ENCODE peak calls at places on chromosomes 6 and 20, in seven cellular contexts. C is endothelial cell, S is body of pancreas, H is GM23338, K is stomach, R is fibroblast of lung, G is uterus. V is an unnamed sample.
A peak's percentile ranks its signal among the peaks of the same experiment; 100 is the strongest.

GRCh38 chr6:91654844-91655192 is 1067.9 kb upstream of the MAP3K7 start:
- DNase-seq in S (no peak), G (no peak), H (peak; percentile 10), C (no peak), R (no peak), K (no peak), V (no peak)

GRCh38 chr20:64146301-64146935 is 17.8 kb upstream of the MYT1 start:
- DNase-seq in R (no peak), G (no peak), H (no peak), K (no peak), C (no peak), S (no peak), V (no peak)

GRCh38 chr6:133202610-133203343 is 38.4 kb upstream of the EYA4 start:
- DNase-seq in R (peak; percentile 68), K (no peak), H (no peak), C (no peak), G (no peak), S (no peak), V (no peak)

GRCh38 chr6:137878070-137878809 is 11.2 kb downstream of the TNFAIP3 start:
- DNase-seq in K (no peak), H (no peak), G (no peak), S (no peak), C (no peak), R (no peak), V (no peak)

GRCh38 chr6:71460933-71461332 is 172.3 kb downstream of the OGFRL1 start:
- DNase-seq in R (peak; percentile 92), G (no peak), S (no peak), K (no peak), C (no peak), H (no peak), V (no peak)

GRCh38 chr20:2296545-2297351 is 947 bp downstream of the TGM3 start:
- DNase-seq in S (no peak), C (no peak), H (peak; percentile 30), R (no peak), G (no peak), K (no peak), V (no peak)

GRCh38 chr20:52132337-52132736 is 59.2 kb downstream of the ZFP64 start:
- DNase-seq in C (no peak), H (no peak), S (no peak), K (no peak), R (no peak), G (no peak), V (no peak)

GRCh38 chr20:25280574-25281535 is 33.0 kb downstream of the PYGB start:
- DNase-seq in K (peak; percentile 7), R (no peak), G (peak; percentile 11), C (no peak), H (no peak), S (peak; percentile 10), V (no peak)

GRCh38 chr6:28134015-28134414 is 7.7 kb upstream of the ZKSCAN8 start:
- DNase-seq in H (peak; percentile 50), K (no peak), C (peak; percentile 24), R (peak; percentile 26), S (no peak), G (no peak), V (peak; percentile 53)

GRCh38 chr6:451336-451735 is 59.8 kb downstream of the IRF4 start:
- DNase-seq in S (no peak), H (no peak), C (no peak), R (no peak), G (no peak), K (no peak), V (no peak)

GRCh38 chr20:20369353-20370086 is 1.6 kb downstream of the INSM1 start:
- DNase-seq in C (peak; percentile 13), R (no peak), S (no peak), H (peak; percentile 72), K (peak; percentile 34), G (no peak), V (no peak)

GRCh38 chr20:51417245-51417560 is 125.3 kb downstream of the NFATC2 start:
- DNase-seq in G (no peak), R (no peak), H (no peak), S (no peak), K (no peak), C (no peak), V (no peak)

GRCh38 chr6:14711056-14711703 is 534.7 kb upstream of the JARID2 start:
- DNase-seq in S (no peak), G (no peak), K (peak; percentile 44), R (peak; percentile 88), H (peak; percentile 78), C (peak; percentile 41), V (peak; percentile 86)

GRCh38 chr6:41767112-41767946 is 12.4 kb downstream of the FRS3 start:
- DNase-seq in C (no peak), R (peak; percentile 76), G (peak; percentile 43), S (peak; percentile 65), K (peak; percentile 86), H (no peak), V (peak; percentile 92)

GRCh38 chr20:57425150-57426013 is 34.2 kb downstream of the RBM38 start:
- DNase-seq in R (peak; percentile 20), C (no peak), S (no peak), H (no peak), G (no peak), K (no peak), V (no peak)

GRCh38 chr6:114611696-114612095 is 268.9 kb upstream of the HS3ST5 start:
- DNase-seq in G (no peak), R (no peak), K (no peak), S (no peak), H (no peak), C (no peak), V (no peak)

GRCh38 chr20:17568045-17568788 is 1.7 kb upstream of the DSTN start:
- DNase-seq in K (no peak), H (no peak), R (no peak), G (no peak), C (no peak), S (no peak), V (no peak)

GRCh38 chr20:25018841-25019240 is 26.3 kb upstream of the APMAP start:
- DNase-seq in K (peak; percentile 17), G (no peak), C (no peak), R (no peak), H (no peak), S (peak; percentile 25), V (no peak)

GRCh38 chr20:16314722-16315121 is 258.5 kb downstream of the KIF16B start:
- DNase-seq in S (no peak), G (no peak), C (no peak), R (no peak), K (no peak), H (no peak), V (no peak)

GRCh38 chr20:53660078-53660909 is 66.7 kb upstream of the ZNF217 start:
- DNase-seq in C (no peak), H (peak; percentile 63), G (peak; percentile 47), K (no peak), R (no peak), S (no peak), V (no peak)

GRCh38 chr20:37285664-37286374 is 3.6 kb upstream of the MANBAL start:
- DNase-seq in C (no peak), H (no peak), S (no peak), G (no peak), K (no peak), R (no peak), V (no peak)

GRCh38 chr20:37284691-37285124 is 4.7 kb upstream of the MANBAL start:
- DNase-seq in K (no peak), G (no peak), C (no peak), H (no peak), S (no peak), R (no peak), V (no peak)

GRCh38 chr20:37283530-37284195 is 5.8 kb upstream of the MANBAL start:
- DNase-seq in K (no peak), G (no peak), C (no peak), R (no peak), S (no peak), H (no peak), V (no peak)

GRCh38 chr20:37279820-37280219 is 9.6 kb upstream of the MANBAL start:
- DNase-seq in S (no peak), C (no peak), H (no peak), R (no peak), G (no peak), K (no peak), V (no peak)

GRCh38 chr20:37282558-37282957 is 6.9 kb upstream of the MANBAL start:
- DNase-seq in R (peak; percentile 60), G (peak; percentile 50), H (peak; percentile 71), S (no peak), K (no peak), C (peak; percentile 18), V (peak; percentile 73)
- TF ChIP-seq CTCF in R (peak; percentile 73), G (peak; percentile 64), H (peak; percentile 40), S (no peak), K (peak; percentile 42), C (no peak), V (peak; percentile 75)

DNA sequence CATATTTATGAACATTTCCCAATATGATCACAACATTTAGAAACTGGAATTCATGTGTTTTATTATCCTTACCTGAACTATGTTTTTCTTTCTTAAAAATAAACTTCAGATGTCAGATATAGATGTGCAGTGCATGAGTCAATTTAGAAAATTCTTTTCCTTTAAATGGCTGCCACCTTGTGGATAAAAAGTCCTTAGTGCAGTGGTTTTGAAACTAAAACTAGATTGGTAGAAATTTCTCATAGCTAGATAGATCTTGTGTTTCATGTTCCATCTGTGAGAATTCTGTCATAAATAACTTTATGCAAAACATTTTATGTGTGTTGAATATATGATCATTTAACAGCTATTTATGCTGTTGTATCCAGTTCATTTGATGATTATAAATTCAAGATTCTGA is 134.9 kb downstream of the KLHL32 start:
- DNase-seq in S (no peak), H (peak; percentile 55), G (no peak), K (no peak), C (no peak), R (peak; percentile 32), V (peak; percentile 45)
- TF ChIP-seq CTCF in S (peak; percentile 37), H (peak; percentile 75), G (peak; percentile 36), K (peak; percentile 43), C (peak; percentile 59), R (peak; percentile 43), V (peak; percentile 81)

DNA sequence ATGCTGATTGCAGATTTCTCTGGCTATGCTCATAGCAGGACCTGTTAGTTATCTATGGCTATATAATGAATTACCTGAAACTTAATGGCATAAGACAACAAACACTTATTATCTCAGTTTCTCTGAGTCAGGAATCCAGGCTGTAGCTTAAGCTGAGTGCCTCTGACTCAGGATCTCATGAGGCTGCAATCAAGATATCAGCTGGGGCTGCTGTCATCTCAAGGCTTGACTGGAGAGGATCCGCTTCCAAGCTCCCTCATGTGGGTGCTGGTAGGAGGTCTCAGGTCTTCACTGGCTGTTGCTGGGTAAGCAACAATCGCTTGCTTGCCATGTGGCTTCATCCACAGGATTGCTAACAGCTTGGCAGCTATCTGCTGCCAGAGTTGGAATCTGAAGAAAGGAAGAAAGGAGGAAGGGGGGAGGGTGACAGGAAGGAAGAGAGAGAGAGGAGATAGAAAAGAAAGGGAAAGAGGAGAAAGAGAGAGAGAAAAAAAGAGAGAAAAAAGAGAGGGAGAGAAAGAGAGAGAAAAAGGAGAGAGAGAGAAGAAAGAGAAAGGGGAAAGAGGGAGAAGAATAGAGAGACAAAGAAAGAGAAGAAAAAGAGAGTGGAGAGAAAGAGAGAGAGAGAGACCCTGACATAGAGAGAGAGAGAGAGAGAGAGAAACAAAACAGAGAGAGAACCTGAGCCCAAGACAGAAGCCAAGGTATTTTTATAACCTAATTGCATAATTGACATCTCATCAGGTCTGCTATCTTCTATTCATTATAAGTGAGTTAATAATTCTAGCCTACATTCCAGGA is 579.0 kb upstream of the BTBD3 start:
- DNase-seq in H (no peak), C (no peak), G (no peak), K (no peak), R (peak; percentile 72), S (no peak), V (no peak)
- TF ChIP-seq CTCF in H (no peak), C (no peak), G (no peak), K (no peak), R (no peak), S (no peak), V (no peak)

GRCh38 chr20:10674684-10675455 is 1.1 kb upstream of the JAG1 start:
- DNase-seq in G (peak; percentile 82), K (peak; percentile 84), H (peak; percentile 85), S (peak; percentile 83), R (peak; percentile 62), C (peak; percentile 94), V (peak; percentile 42)
- TF ChIP-seq CTCF in G (peak; percentile 83), K (peak; percentile 87), H (peak; percentile 51), S (peak; percentile 84), R (peak; percentile 78), C (peak; percentile 84), V (peak; percentile 85)